ENCODE peak calls at places on chromosomes 16 and 17, in ten cellular contexts. C, P, Y, V, S, N, W, Q, X and U are unnamed samples.
A peak's percentile ranks its signal among the peaks of the same experiment; 100 is the strongest.

GRCh38 chr16:66858740-66859396 is 14.7 kb downstream of the CA7 start:
- DNase-seq in X (no peak), P (no peak), Q (no peak), V (no peak), Y (no peak), N (peak; percentile 55), W (peak; percentile 86), C (no peak), S (peak; percentile 43), U (peak; percentile 42)

GRCh38 chr17:45364531-45365390 is 47.9 kb upstream of the MAP3K14 start:
- DNase-seq in V (no peak), W (peak; percentile 24), X (no peak), P (no peak), Q (no peak), S (no peak), Y (no peak), N (no peak), C (no peak), U (no peak)

GRCh38 chr17:3009411-3009920 is 53.9 kb downstream of the OR1D5 start:
- DNase-seq in Y (no peak), N (no peak), S (no peak), Q (no peak), W (no peak), P (no peak), X (no peak), V (no peak), C (no peak), U (no peak)

GRCh38 chr16:19245326-19245925 is 40.1 kb upstream of the CLEC19A start:
- DNase-seq in W (no peak), V (no peak), S (no peak), Q (no peak), Y (peak; percentile 35), C (no peak), X (no peak), N (no peak), P (no peak), U (no peak)

GRCh38 chr16:88473666-88474534 is 20.8 kb downstream of the ZFPM1 start:
- DNase-seq in P (no peak), N (no peak), V (peak; percentile 54), S (no peak), W (peak; percentile 96), Q (no peak), Y (no peak), C (no peak), X (no peak), U (no peak)

GRCh38 chr16:4673387-4674046 is 19.8 kb upstream of the NUDT16L1 start:
- DNase-seq in Q (no peak), P (no peak), S (no peak), X (no peak), N (no peak), C (no peak), V (no peak), W (no peak), Y (no peak), U (no peak)

GRCh38 chr17:36149296-36149820 is 27.1 kb downstream of the TBC1D3B start:
- DNase-seq in Q (no peak), S (peak; percentile 25), Y (no peak), P (no peak), X (no peak), W (peak; percentile 55), V (no peak), N (peak; percentile 36), C (peak; percentile 4), U (no peak)

GRCh38 chr16:725463-726187 is 618 bp downstream of the CCDC78 start:
- DNase-seq in Y (no peak), V (no peak), X (no peak), C (no peak), Q (no peak), W (no peak), P (no peak), S (no peak), N (no peak), U (no peak)

GRCh38 chr17:80952291-80952690 is 39.4 kb upstream of the CHMP6 start:
- DNase-seq in Y (no peak), P (no peak), W (peak; percentile 6), N (no peak), X (no peak), Q (no peak), S (no peak), V (peak; percentile 40), C (no peak), U (no peak)